ENCODE peak calls at places on chromosomes 16 and 17, in five cellular contexts. K is NCI-H2081, L is hypothalamus, Z is lower leg skin, D is AG08395. N is an unnamed sample.

GRCh38 chr17:34133350-34133749 is 121.7 kb upstream of the CCL2 start:
- DNase-seq in K (no peak), L (no peak), Z (no peak), D (no peak), N (no peak)

GRCh38 chr16:66720766-66721165 is 24.2 kb upstream of the CMTM4 start:
- DNase-seq in K (no peak), L (no peak), Z (no peak), D (peak; percentile 38), N (no peak)

GRCh38 chr17:2174471-2175293 is 119.8 kb downstream of the HIC1 start:
- DNase-seq in K (no peak), L (no peak), Z (no peak), D (peak; percentile 62), N (no peak)

GRCh38 chr17:77577491-77577890 is 381.0 kb upstream of the TNRC6C start:
- DNase-seq in K (no peak), L (no peak), Z (no peak), D (no peak), N (no peak)

GRCh38 chr17:67570797-67571196 is 146.9 kb upstream of the NOL11 start:
- DNase-seq in K (no peak), L (no peak), Z (no peak), D (peak; percentile 22), N (no peak)

GRCh38 chr16:70391881-70392481 is 45.3 kb downstream of the DDX19A start:
- DNase-seq in K (no peak), L (no peak), Z (peak; percentile 90), D (peak; percentile 94), N (no peak)

GRCh38 chr16:30615358-30616076 is 5.3 kb upstream of the ZNF689 start:
- DNase-seq in K (peak; percentile 44), L (peak; percentile 33), Z (no peak), D (peak; percentile 13), N (peak; percentile 94)

GRCh38 chr17:37506678-37507077 is 17.0 kb downstream of the DUSP14 start:
- DNase-seq in K (no peak), L (no peak), Z (no peak), D (peak; percentile 38), N (peak; percentile 55)

GRCh38 chr16:23597003-23597756 is 1.1 kb upstream of the NDUFAB1 start:
- DNase-seq in K (no peak), L (no peak), Z (no peak), D (no peak), N (peak; percentile 28)

GRCh38 chr17:19005442-19005773 is 844 bp upstream of the FAM83G start:
- DNase-seq in K (no peak), L (no peak), Z (no peak), D (no peak), N (no peak)

GRCh38 chr17:79072544-79072943 is 2.1 kb upstream of the ENGASE start:
- DNase-seq in K (no peak), L (no peak), Z (no peak), D (no peak), N (no peak)

GRCh38 chr16:27894441-27894840 is 169.1 kb downstream of the GSG1L start:
- DNase-seq in K (no peak), L (no peak), Z (no peak), D (no peak), N (no peak)

N was measured in activated CD4-positive, alpha-beta T cell treated with anti-CD3 and anti-CD28 coated beads for 48 hours.